ENCODE peak calls at places on chromosomes 16 and 17, in six cellular contexts. N is hypothalamus; U is activated T-helper 1 cell treated with anti-CD3 and anti-CD28 coated beads, Interleukin-2, amount 50 U/mL, for 16 hours; G is EL; C is cardiac muscle cell; F is SK-N-DZ. I is an unnamed sample.

GRCh38 chr17:31744541-31744951 is 114.5 kb downstream of the COPRS start:
- DNase-seq in N (no peak), G (no peak), U (no peak), F (no peak), C (no peak), I (no peak)

GRCh38 chr17:63696381-63696961 is 3.5 kb downstream of the LIMD2 start:
- DNase-seq in N (no peak), U (no peak), F (peak), C (peak), G (peak), I (peak)

GRCh38 chr16:964696-965395 is 5.9 kb downstream of the LMF1 start:
- DNase-seq in N (peak), G (peak), C (no peak), U (peak), F (no peak), I (no peak)

GRCh38 chr16:65044861-65045260 is 77.0 kb downstream of the CDH11 start:
- DNase-seq in N (no peak), C (no peak), G (peak), F (no peak), U (no peak), I (no peak)

GRCh38 chr17:76869209-76869877 is 1.1 kb downstream of the MGAT5B start:
- DNase-seq in C (no peak), G (no peak), F (peak), N (no peak), U (no peak), I (peak)

GRCh38 chr17:82386256-82386831 is 14.8 kb downstream of the UTS2R start:
- DNase-seq in F (peak), U (no peak), C (no peak), N (no peak), G (no peak), I (no peak)

GRCh38 chr17:63961355-63962207 is 11.1 kb downstream of the SCN4A start:
- DNase-seq in C (peak), U (no peak), F (peak), N (no peak), G (peak), I (peak)

GRCh38 chr17:77875881-77876509 is 82.5 kb upstream of the TNRC6C start:
- DNase-seq in U (no peak), N (no peak), C (no peak), G (peak), F (no peak), I (no peak)

GRCh38 chr16:87108941-87109340 is 208.3 kb downstream of the C16orf95 start:
- DNase-seq in N (no peak), F (no peak), U (no peak), G (peak), C (no peak), I (no peak)

GRCh38 chr16:11673091-11674000 is 5.1 kb downstream of the SNN start:
- DNase-seq in G (no peak), C (no peak), F (no peak), U (no peak), N (no peak), I (no peak)

GRCh38 chr17:48254896-48255295 is 147.3 kb downstream of the SNX11 start:
- DNase-seq in C (no peak), N (no peak), F (no peak), U (no peak), G (peak), I (no peak)

GRCh38 chr17:27756467-27757371 is 43.6 kb downstream of the NOS2 start:
- DNase-seq in U (peak), F (peak), G (peak), C (peak), N (no peak), I (peak)

I was measured in SK-N-SH.